ENCODE peak calls at places on chromosomes 5 and 9, in six cellular contexts. A, R, Q, E, B and J are unnamed samples.

GRCh38 chr5:13976867-13977479 is 32.5 kb upstream of the DNAH5 start:
- DNase-seq in A (no peak), R (no peak), Q (peak), E (no peak), B (peak), J (no peak)

GRCh38 chr9:128456613-128457061 is 831 bp downstream of the ODF2 start:
- DNase-seq in A (peak), R (peak), Q (peak), E (peak), B (peak), J (peak)

GRCh38 chr5:82793808-82794419 is 283.3 kb downstream of the TMEM167A start:
- DNase-seq in A (peak), R (no peak), Q (peak), E (peak), B (peak), J (no peak)

GRCh38 chr9:4857163-4857562 is 64.4 kb downstream of the RCL1 start:
- DNase-seq in A (no peak), R (no peak), Q (no peak), E (no peak), B (no peak), J (no peak)

GRCh38 chr9:72262063-72262462 is 102.9 kb downstream of the ZFAND5 start:
- DNase-seq in A (no peak), R (no peak), Q (no peak), E (no peak), B (no peak), J (no peak)

GRCh38 chr5:170273968-170274710 is 23.4 kb downstream of the LCP2 start:
- DNase-seq in A (no peak), R (no peak), Q (peak), E (no peak), B (peak), J (no peak)

GRCh38 chr9:87069690-87070089 is 122.4 kb upstream of the GAS1 start:
- DNase-seq in A (no peak), R (no peak), Q (no peak), E (no peak), B (no peak), J (no peak)

GRCh38 chr9:130999265-130999623 is 9.7 kb upstream of the LAMC3 start:
- DNase-seq in A (no peak), R (no peak), Q (no peak), E (no peak), B (no peak), J (no peak)

GRCh38 chr5:60243713-60244112 is 350.2 kb upstream of the PDE4D start:
- DNase-seq in A (no peak), R (no peak), Q (no peak), E (no peak), B (no peak), J (no peak)

GRCh38 chr9:127567119-127567897 is 44.8 kb upstream of the STXBP1 start:
- DNase-seq in A (no peak), R (no peak), Q (peak), E (peak), B (no peak), J (peak)

GRCh38 chr5:67301285-67301904 is 104.8 kb upstream of the CD180 start:
- DNase-seq in A (no peak), R (no peak), Q (peak), E (peak), B (peak), J (peak)

GRCh38 chr5:139808481-139809330 is 13.1 kb downstream of the PSD2 start:
- DNase-seq in A (no peak), R (no peak), Q (peak), E (peak), B (peak), J (peak)

GRCh38 chr9:13716620-13717019 is 437.1 kb upstream of the MPDZ start:
- DNase-seq in A (no peak), R (no peak), Q (no peak), E (no peak), B (no peak), J (peak)